ENCODE peak calls at places on chromosomes 6 and 20, in ten cellular contexts. I, Q, A, L, M, N, W, V, C and X are unnamed samples.

GRCh38 chr6:10719386-10720228 is 3.3 kb upstream of the TMEM14C start:
- DNase-seq in I (peak), Q (no peak), A (no peak), L (no peak), M (no peak), N (no peak), W (no peak), V (no peak), C (no peak), X (no peak)

GRCh38 chr6:30769088-30769852 is 24.9 kb upstream of the IER3 start:
- DNase-seq in I (peak), Q (peak), A (peak), L (peak), M (peak), N (no peak), W (peak), V (peak), C (peak), X (peak)

GRCh38 chr6:99330159-99330558 is 19.3 kb downstream of the FAXC start:
- DNase-seq in I (no peak), Q (peak), A (peak), L (no peak), M (peak), N (no peak), W (peak), V (peak), C (peak), X (peak)

GRCh38 chr6:5764401-5764955 is 242.2 kb downstream of the NRN1 start:
- DNase-seq in I (peak), Q (no peak), A (no peak), L (no peak), M (no peak), N (no peak), W (no peak), V (no peak), C (no peak), X (peak)

GRCh38 chr6:46044876-46045617 is 29.4 kb upstream of the CLIC5 start:
- DNase-seq in I (peak), Q (no peak), A (peak), L (no peak), M (no peak), N (no peak), W (no peak), V (no peak), C (peak), X (no peak)

GRCh38 chr6:56490994-56491393 is 151.7 kb downstream of the DST start:
- DNase-seq in I (no peak), Q (no peak), A (no peak), L (no peak), M (no peak), N (no peak), W (no peak), V (no peak), C (no peak), X (no peak)

GRCh38 chr6:90820436-90820835 is 233.6 kb upstream of the MAP3K7 start:
- DNase-seq in I (no peak), Q (no peak), A (no peak), L (no peak), M (no peak), N (no peak), W (no peak), V (no peak), C (no peak), X (no peak)

GRCh38 chr6:48061630-48062029 is 49.4 kb downstream of the PTCHD4 start:
- DNase-seq in I (no peak), Q (no peak), A (no peak), L (no peak), M (no peak), N (no peak), W (no peak), V (no peak), C (no peak), X (no peak)

GRCh38 chr6:20350215-20350614 is 51.5 kb upstream of the E2F3 start:
- DNase-seq in I (no peak), Q (no peak), A (no peak), L (no peak), M (no peak), N (no peak), W (no peak), V (no peak), C (no peak), X (no peak)

GRCh38 chr6:35727935-35728662 is 8.7 kb upstream of the ARMC12 start:
- DNase-seq in I (peak), Q (peak), A (peak), L (peak), M (peak), N (peak), W (peak), V (peak), C (no peak), X (peak)

GRCh38 chr6:35730745-35731413 is 6.0 kb upstream of the ARMC12 start:
- DNase-seq in I (no peak), Q (no peak), A (no peak), L (no peak), M (no peak), N (no peak), W (no peak), V (no peak), C (no peak), X (no peak)

GRCh38 chr6:35728663-35729348 is 8.0 kb upstream of the ARMC12 start:
- DNase-seq in I (peak), Q (no peak), A (no peak), L (no peak), M (no peak), N (no peak), W (peak), V (peak), C (no peak), X (no peak)

GRCh38 chr6:35729722-35730121 is 7.1 kb upstream of the ARMC12 start:
- DNase-seq in I (no peak), Q (no peak), A (no peak), L (no peak), M (no peak), N (no peak), W (no peak), V (no peak), C (no peak), X (no peak)

GRCh38 chr6:35729349-35729678 is 7.5 kb upstream of the ARMC12 start:
- DNase-seq in I (no peak), Q (no peak), A (no peak), L (no peak), M (no peak), N (no peak), W (no peak), V (no peak), C (no peak), X (no peak)
- H3K27ac ChIP-seq in I (peak), Q (no peak), A (peak), L (peak), M (peak), N (no peak), W (no peak), V (peak), C (peak), X (no peak)

DNA sequence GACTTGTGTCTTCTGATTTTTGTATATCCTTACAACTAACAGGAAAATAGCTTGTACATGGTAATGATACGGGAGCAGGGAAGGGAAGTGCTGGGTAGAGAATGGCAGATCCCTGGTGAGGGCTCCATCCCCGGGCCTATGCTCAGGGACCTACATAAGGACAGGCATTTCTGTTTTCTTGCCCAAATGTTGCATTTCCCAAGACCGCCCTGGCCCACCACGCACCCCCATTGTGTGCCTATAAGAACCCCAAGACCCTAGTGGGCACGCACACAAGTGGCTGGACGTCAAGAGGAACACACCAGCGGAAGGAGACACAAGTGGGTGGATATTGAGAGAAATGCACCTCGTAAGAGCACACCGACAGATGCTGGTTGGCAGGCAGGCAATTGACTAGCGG is 616.3 kb upstream of the MAN1A1 start:
- DNase-seq in I (no peak), Q (no peak), A (no peak), L (no peak), M (no peak), N (no peak), W (no peak), V (no peak), C (no peak), X (no peak)
- H3K4me3 ChIP-seq in I (no peak), Q (no peak), A (no peak), L (no peak), M (no peak), N (no peak), W (no peak), V (no peak), C (no peak), X (no peak)

GRCh38 chr6:44000164-44000842 is 126.9 kb downstream of the MRPL14 start:
- DNase-seq in I (no peak), Q (no peak), A (no peak), L (no peak), M (no peak), N (no peak), W (peak), V (no peak), C (peak), X (no peak)

GRCh38 chr6:44002071-44002590 is 125.1 kb downstream of the MRPL14 start:
- DNase-seq in I (no peak), Q (peak), A (no peak), L (no peak), M (no peak), N (no peak), W (peak), V (no peak), C (no peak), X (no peak)

GRCh38 chr6:44002591-44003344 is 124.5 kb downstream of the MRPL14 start:
- DNase-seq in I (peak), Q (peak), A (peak), L (no peak), M (peak), N (peak), W (peak), V (peak), C (no peak), X (no peak)

GRCh38 chr6:43999628-44000027 is 127.6 kb downstream of the MRPL14 start:
- DNase-seq in I (no peak), Q (no peak), A (no peak), L (peak), M (no peak), N (no peak), W (no peak), V (no peak), C (no peak), X (no peak)

DNA sequence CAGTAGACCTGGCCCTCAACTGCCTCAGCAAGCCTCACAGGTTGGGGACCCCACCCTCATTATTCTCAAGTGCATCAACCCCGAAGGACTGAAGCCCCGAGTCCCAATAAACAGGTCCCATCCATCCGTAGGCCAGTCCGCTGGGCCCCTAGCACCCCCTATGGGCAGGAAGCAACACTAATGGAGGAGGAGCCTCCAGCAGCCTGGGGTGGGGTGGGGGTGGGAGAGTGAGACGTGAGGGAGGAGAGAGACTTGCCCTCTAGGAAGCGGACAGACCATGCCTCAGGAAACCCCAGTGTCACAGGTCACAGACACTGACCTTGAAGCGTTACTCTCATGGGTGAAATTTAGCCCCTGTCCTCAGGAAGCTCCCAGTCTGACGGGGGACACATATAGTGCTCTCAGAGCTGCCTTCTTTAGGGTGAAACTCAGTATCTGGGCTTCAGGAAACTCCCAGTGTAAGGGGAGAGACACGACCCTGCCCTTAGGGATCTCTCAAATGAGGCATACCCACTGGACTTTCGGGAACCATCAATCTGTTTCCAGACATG is 125.9 kb downstream of the MRPL14 start:
- DNase-seq in I (no peak), Q (no peak), A (no peak), L (no peak), M (no peak), N (peak), W (peak), V (no peak), C (peak), X (no peak)
- TF ChIP-seq CTCF in I (no peak), Q (no peak), A (peak), L (peak), M (no peak), N (peak), W (peak), V (no peak), C (no peak), X (peak)

GRCh38 chr6:124984668-124985338 is 22.6 kb downstream of the RNF217 start:
- DNase-seq in I (no peak), Q (no peak), A (no peak), L (no peak), M (no peak), N (no peak), W (no peak), V (no peak), C (no peak), X (no peak)
- H3K27ac ChIP-seq in I (no peak), Q (no peak), A (peak), L (peak), M (no peak), N (no peak), W (no peak), V (no peak), C (peak), X (peak)

DNA sequence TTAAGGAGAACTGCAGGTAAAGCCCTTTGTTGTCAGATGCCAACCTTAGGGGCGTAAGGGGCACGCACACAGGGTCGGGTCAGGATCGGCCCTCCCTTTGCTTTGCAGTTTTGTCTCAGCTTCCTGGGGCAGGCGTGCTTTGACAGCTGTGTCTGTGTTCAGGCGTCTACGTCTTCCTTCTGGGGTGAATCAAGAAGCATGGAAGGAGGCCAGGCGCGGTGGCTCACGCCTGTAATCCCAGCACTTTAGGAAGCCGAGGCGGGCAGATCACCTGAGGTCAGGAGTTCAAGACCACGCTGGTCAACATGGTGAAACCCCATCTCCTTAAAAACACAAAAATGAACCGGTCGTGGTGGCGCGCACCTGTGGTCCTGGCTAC is 1.3 kb downstream of the ZGPAT start:
- DNase-seq in I (no peak), Q (no peak), A (no peak), L (peak), M (no peak), N (no peak), W (no peak), V (no peak), C (no peak), X (no peak)
- H3K4me3 ChIP-seq in I (no peak), Q (peak), A (peak), L (peak), M (peak), N (peak), W (peak), V (no peak), C (peak), X (peak)

DNA sequence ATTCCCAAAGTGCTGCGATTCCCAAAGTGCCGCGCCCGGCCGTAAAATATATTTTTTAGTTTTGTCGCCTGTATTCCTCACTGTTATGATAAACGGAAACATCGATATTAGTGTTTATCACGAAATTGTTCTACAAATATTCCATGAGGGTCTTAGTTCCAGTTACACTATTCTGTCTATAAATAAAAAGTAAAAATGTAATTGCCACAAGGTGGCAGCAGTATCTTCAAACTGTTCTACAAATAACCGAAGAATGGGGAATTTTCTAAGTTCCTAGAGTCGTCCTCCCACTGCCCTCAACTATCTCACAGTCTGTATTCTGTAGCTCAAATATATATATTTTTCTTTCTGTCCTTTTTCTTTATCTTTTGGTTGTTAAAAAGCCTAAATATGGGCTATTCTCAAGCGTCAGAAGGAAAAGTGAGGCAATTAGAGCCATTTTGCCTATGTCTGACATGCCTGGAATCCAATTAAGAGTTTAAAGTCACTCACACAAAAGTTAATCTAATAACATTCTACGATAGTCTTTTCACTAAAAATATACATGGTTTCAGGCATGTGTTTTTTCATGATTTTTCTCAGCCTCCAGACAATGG is 14.1 kb upstream of the FAM162B start:
- DNase-seq in I (no peak), Q (no peak), A (peak), L (no peak), M (no peak), N (peak), W (peak), V (no peak), C (peak), X (no peak)
- TF ChIP-seq CTCF in I (peak), Q (no peak), A (peak), L (peak), M (peak), N (peak), W (peak), V (peak), C (peak), X (peak)

DNA sequence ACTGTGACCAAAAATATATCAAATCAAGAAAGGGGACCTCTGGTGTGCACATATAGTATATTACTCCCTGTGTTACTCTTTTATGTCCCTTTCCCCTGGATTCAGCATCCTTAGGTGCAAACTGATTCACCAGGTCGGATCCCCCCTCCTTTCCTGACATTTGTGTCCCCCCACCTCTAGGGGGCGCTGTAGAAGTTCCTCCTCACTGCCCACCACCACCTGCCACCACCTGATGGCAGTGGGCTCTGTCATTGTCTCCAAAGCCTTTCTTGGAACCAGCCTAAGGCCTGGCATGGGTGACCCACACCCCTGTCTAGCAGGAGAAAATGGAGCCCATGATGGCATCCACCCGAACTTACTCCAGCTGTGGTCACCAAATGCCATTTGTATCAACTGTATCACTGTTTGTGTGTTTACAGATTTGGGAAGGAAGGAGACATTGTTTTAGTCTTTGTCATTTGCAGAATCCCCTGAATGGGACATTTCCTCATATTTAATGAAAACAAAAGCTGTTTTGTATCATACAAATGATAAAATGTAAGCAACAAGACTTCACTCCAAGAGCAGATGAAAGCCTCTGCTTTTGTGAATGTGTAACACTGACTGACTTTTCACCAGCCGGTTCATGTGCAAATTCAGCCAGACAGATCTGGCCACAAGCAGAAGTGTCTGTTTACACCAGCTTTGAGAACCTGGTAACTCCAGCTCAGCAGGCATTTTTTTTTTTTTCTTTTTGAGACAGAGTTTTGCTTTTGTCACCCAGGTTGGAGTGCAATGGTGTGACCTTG is 66.2 kb downstream of the ARMC2 start:
- DNase-seq in I (no peak), Q (no peak), A (peak), L (no peak), M (peak), N (peak), W (peak), V (no peak), C (peak), X (peak)
- H3K27ac ChIP-seq in I (peak), Q (no peak), A (no peak), L (no peak), M (no peak), N (no peak), W (no peak), V (no peak), C (no peak), X (no peak)

GRCh38 chr6:128885381-128885780 is 2.4 kb downstream of the LAMA2 start:
- DNase-seq in I (no peak), Q (no peak), A (no peak), L (no peak), M (no peak), N (no peak), W (no peak), V (no peak), C (no peak), X (no peak)
- H3K4me3 ChIP-seq in I (peak), Q (no peak), A (no peak), L (no peak), M (no peak), N (no peak), W (no peak), V (no peak), C (no peak), X (no peak)

DNA sequence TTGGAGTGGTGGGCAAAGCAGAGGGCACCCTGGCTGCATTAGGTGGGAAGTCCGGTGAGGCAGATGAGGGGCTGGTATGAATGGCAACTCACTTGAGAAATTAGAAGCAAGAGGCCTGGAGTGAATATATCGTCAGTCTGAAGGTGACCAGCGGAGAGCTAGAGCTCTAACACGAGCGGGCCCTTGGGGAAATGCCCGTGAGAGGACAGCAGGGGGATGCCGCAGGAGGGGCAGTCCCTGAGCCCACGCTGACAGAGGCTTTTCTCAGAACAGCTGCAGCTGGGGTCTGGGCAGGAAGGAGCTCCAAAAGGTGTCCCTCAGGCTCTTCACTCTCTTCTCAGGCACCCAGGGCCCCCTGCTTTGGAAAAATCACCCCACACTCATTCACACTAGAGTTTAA is 32.0 kb upstream of the CD93 start:
- DNase-seq in I (no peak), Q (no peak), A (no peak), L (no peak), M (no peak), N (no peak), W (no peak), V (no peak), C (no peak), X (no peak)
- TF ChIP-seq CTCF in I (no peak), Q (no peak), A (no peak), L (no peak), M (no peak), N (no peak), W (no peak), V (no peak), C (no peak), X (no peak)

GRCh38 chr6:4084444-4085328 is 5.7 kb upstream of the FAM217A start:
- DNase-seq in I (no peak), Q (peak), A (no peak), L (no peak), M (no peak), N (no peak), W (no peak), V (no peak), C (no peak), X (no peak)

GRCh38 chr6:4085329-4085695 is 6.4 kb upstream of the FAM217A start:
- DNase-seq in I (no peak), Q (no peak), A (no peak), L (no peak), M (no peak), N (no peak), W (no peak), V (no peak), C (no peak), X (no peak)

GRCh38 chr6:4091926-4092325 is 13.0 kb upstream of the FAM217A start:
- DNase-seq in I (no peak), Q (peak), A (no peak), L (no peak), M (no peak), N (no peak), W (no peak), V (no peak), C (no peak), X (no peak)

GRCh38 chr6:4093288-4093687 is 14.4 kb upstream of the FAM217A start:
- DNase-seq in I (no peak), Q (no peak), A (no peak), L (no peak), M (no peak), N (no peak), W (no peak), V (no peak), C (no peak), X (no peak)

GRCh38 chr6:4088684-4089083 is 9.7 kb upstream of the FAM217A start:
- DNase-seq in I (no peak), Q (peak), A (no peak), L (no peak), M (no peak), N (no peak), W (no peak), V (no peak), C (no peak), X (no peak)
- H3K27ac ChIP-seq in I (no peak), Q (no peak), A (no peak), L (no peak), M (no peak), N (no peak), W (no peak), V (no peak), C (no peak), X (no peak)